ENCODE peak calls at places on chromosomes 7 and 10, in ten cellular contexts. D is body of pancreas; J is ovary; V is sigmoid colon; I is breast epithelium; T is heart right ventricle; Q is fibroblast of lung; K is CD8-positive, alpha-beta memory T cell; X is brain microvascular endothelial cell; O is cardiac muscle cell. M is an unnamed sample.

GRCh38 chr10:18216482-18216881 is 76.3 kb downstream of the CACNB2 start:
- DNase-seq in D (no peak), J (no peak), V (no peak), I (no peak), T (no peak), Q (peak), K (no peak), X (peak), O (peak), M (no peak)

GRCh38 chr7:77940647-77941046 is 142.1 kb downstream of the PHTF2 start:
- DNase-seq in D (peak), J (no peak), V (no peak), I (no peak), T (no peak), Q (peak), K (no peak), X (peak), O (peak), M (no peak)

GRCh38 chr10:96833220-96834001 is 1.3 kb downstream of the LCOR start:
- DNase-seq in D (peak), J (no peak), V (peak), I (no peak), T (no peak), Q (peak), K (peak), X (no peak), O (peak), M (no peak)

GRCh38 chr10:63103971-63104409 is 29.1 kb upstream of the NRBF2 start:
- DNase-seq in D (no peak), J (no peak), V (no peak), I (no peak), T (no peak), Q (peak), K (no peak), X (no peak), O (no peak), M (no peak)

GRCh38 chr7:94313926-94314325 is 80.8 kb upstream of the COL1A2 start:
- DNase-seq in D (no peak), J (no peak), V (no peak), I (no peak), T (no peak), Q (peak), K (no peak), X (peak), O (peak), M (no peak)

GRCh38 chr10:13309792-13310191 is 9.9 kb upstream of the PHYH start:
- DNase-seq in D (no peak), J (no peak), V (no peak), I (no peak), T (no peak), Q (no peak), K (no peak), X (no peak), O (no peak), M (no peak)

GRCh38 chr10:84401838-84402611 is 73.6 kb downstream of the CCSER2 start:
- DNase-seq in D (no peak), J (no peak), V (no peak), I (no peak), T (no peak), Q (no peak), K (no peak), X (no peak), O (no peak), M (no peak)

GRCh38 chr10:124339951-124340760 is 78.6 kb downstream of the OAT start:
- DNase-seq in D (no peak), J (peak), V (no peak), I (no peak), T (no peak), Q (peak), K (no peak), X (peak), O (peak), M (no peak)

GRCh38 chr7:121411597-121411979 is 15.5 kb upstream of the FAM3C start:
- DNase-seq in D (no peak), J (no peak), V (no peak), I (no peak), T (no peak), Q (no peak), K (no peak), X (no peak), O (no peak), M (no peak)

GRCh38 chr10:104413528-104413927 is 59.9 kb downstream of the CFAP58 start:
- DNase-seq in D (no peak), J (no peak), V (no peak), I (no peak), T (no peak), Q (no peak), K (no peak), X (no peak), O (no peak), M (no peak)

GRCh38 chr10:33746878-33747277 is 412.4 kb upstream of the NRP1 start:
- DNase-seq in D (no peak), J (no peak), V (no peak), I (no peak), T (no peak), Q (peak), K (no peak), X (peak), O (peak), M (no peak)

GRCh38 chr7:132806834-132807233 is 230.6 kb upstream of the PLXNA4 start:
- DNase-seq in D (no peak), J (no peak), V (no peak), I (no peak), T (no peak), Q (no peak), K (no peak), X (no peak), O (peak), M (no peak)

GRCh38 chr7:86904949-86905834 is 154.3 kb downstream of the ELAPOR2 start:
- DNase-seq in D (peak), J (no peak), V (no peak), I (no peak), T (no peak), Q (peak), K (no peak), X (peak), O (peak), M (no peak)

GRCh38 chr7:38463277-38464224 is 167.6 kb downstream of the AMPH start:
- DNase-seq in D (peak), J (no peak), V (peak), I (no peak), T (peak), Q (peak), K (peak), X (peak), O (peak), M (peak)

GRCh38 chr7:18212308-18212707 is 184.7 kb upstream of the PRPS1L1 start:
- DNase-seq in D (no peak), J (no peak), V (no peak), I (no peak), T (no peak), Q (no peak), K (no peak), X (no peak), O (peak), M (no peak)

GRCh38 chr7:115477193-115477651 is 553.3 kb downstream of the TFEC start:
- DNase-seq in D (peak), J (peak), V (no peak), I (no peak), T (peak), Q (peak), K (no peak), X (no peak), O (peak), M (no peak)

GRCh38 chr10:109987413-109987812 is 20.4 kb upstream of the ADD3 start:
- DNase-seq in D (no peak), J (no peak), V (no peak), I (no peak), T (no peak), Q (peak), K (no peak), X (peak), O (peak), M (no peak)

GRCh38 chr10:102504179-102504975 is 605 bp downstream of the SUFU start:
- DNase-seq in D (peak), J (peak), V (peak), I (no peak), T (peak), Q (peak), K (peak), X (no peak), O (peak), M (no peak)

GRCh38 chr10:69958232-69958902 is 94.3 kb upstream of the MACROH2A2 start:
- DNase-seq in D (no peak), J (no peak), V (no peak), I (no peak), T (no peak), Q (peak), K (peak), X (peak), O (peak), M (no peak)

GRCh38 chr10:89604200-89604599 is 40.8 kb downstream of the PANK1 start:
- DNase-seq in D (no peak), J (no peak), V (no peak), I (no peak), T (no peak), Q (no peak), K (no peak), X (no peak), O (no peak), M (no peak)

GRCh38 chr10:102997998-102998397 is 79.9 kb downstream of the CNNM2 start:
- DNase-seq in D (no peak), J (no peak), V (no peak), I (no peak), T (no peak), Q (peak), K (no peak), X (no peak), O (no peak), M (no peak)

GRCh38 chr7:15891151-15891842 is 204.8 kb upstream of the MEOX2 start:
- DNase-seq in D (no peak), J (no peak), V (no peak), I (no peak), T (no peak), Q (peak), K (no peak), X (peak), O (peak), M (no peak)
- H3K27ac ChIP-seq in D (no peak), J (no peak), V (no peak), I (no peak), T (no peak), Q (no peak), K (no peak), X (no peak), O (no peak), M (no peak)

GRCh38 chr10:132065491-132066105 is at the start of gene JAKMIP3:
- DNase-seq in D (peak), J (peak), V (peak), I (no peak), T (no peak), Q (peak), K (no peak), X (peak), O (peak), M (no peak)
- H3K27ac ChIP-seq in D (peak), J (peak), V (peak), I (peak), T (peak), Q (peak), K (no peak), X (peak), O (no peak), M (peak)

DNA sequence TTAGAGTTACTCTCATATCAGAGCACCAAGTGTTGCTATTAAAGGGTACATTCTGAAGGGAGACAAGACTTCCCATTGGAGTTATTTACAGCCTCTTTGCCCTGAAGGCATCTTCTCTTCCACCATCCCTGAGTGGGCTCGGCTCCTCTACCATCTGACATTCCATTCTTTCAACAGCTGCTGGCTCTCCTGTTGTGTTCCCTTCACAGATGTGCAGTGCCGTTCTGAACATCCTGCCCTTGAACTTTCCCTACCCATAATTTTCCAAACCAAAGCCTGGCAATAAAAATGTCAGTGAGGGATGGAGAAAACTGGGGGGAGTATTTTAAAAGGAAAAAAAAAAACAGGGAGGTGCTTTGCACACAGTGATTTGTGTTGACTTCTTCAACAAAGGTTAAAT is 392.9 kb downstream of the KCNMA1 start:
- DNase-seq in D (no peak), J (no peak), V (no peak), I (no peak), T (no peak), Q (no peak), K (no peak), X (no peak), O (no peak), M (no peak)
- H3K27ac ChIP-seq in D (no peak), J (no peak), V (peak), I (no peak), T (no peak), Q (no peak), K (no peak), X (no peak), O (no peak), M (peak)

GRCh38 chr10:50621981-50622496 is 1.7 kb downstream of the SGMS1 start:
- DNase-seq in D (peak), J (peak), V (peak), I (peak), T (peak), Q (peak), K (peak), X (peak), O (peak), M (peak)
- H3K27ac ChIP-seq in D (peak), J (peak), V (peak), I (peak), T (peak), Q (peak), K (peak), X (peak), O (peak), M (peak)

GRCh38 chr10:11262210-11263038 is 244.8 kb downstream of the CELF2 start:
- DNase-seq in D (no peak), J (no peak), V (no peak), I (no peak), T (no peak), Q (no peak), K (no peak), X (no peak), O (no peak), M (no peak)
- H3K27ac ChIP-seq in D (no peak), J (no peak), V (no peak), I (no peak), T (peak), Q (no peak), K (no peak), X (no peak), O (peak), M (peak)

GRCh38 chr7:102415685-102416225 is 17.6 kb upstream of the ORAI2 start:
- DNase-seq in D (no peak), J (no peak), V (no peak), I (no peak), T (peak), Q (no peak), K (peak), X (no peak), O (no peak), M (no peak)
- H3K27ac ChIP-seq in D (no peak), J (no peak), V (no peak), I (peak), T (peak), Q (no peak), K (peak), X (no peak), O (no peak), M (peak)

DNA sequence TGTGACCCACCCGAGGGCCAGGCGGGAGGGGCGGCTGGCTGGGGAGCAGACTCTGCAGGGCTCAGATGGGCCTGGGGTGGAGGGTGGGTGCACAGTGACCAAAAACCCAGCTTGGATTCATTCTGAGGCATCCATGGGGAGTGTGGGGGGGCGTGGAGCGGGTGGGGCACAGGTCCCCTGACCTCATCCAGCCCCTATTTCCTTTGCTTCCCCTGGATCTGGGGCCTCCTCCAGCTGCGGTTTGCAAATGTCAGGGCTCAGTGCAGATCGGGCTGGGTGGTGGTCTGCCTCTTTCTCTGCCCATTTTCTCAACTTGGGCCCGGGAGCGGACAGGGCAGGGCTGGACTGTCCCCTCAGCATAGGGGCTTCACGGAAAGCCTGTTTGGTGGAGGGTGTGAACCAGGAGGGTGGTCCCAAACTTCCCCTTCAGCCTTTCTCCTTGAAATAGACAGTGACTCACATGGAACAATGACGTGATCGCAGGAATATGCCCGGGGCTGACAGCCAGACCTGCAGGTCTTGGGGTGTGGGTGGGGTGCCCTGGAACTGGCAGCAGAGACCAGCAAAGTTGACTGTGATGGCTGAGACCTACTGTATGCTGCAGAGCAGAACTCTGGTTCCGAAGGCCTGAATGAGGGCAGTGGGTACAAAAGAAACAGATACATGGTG is 72.9 kb upstream of the PODXL start:
- DNase-seq in D (no peak), J (no peak), V (no peak), I (no peak), T (no peak), Q (peak), K (no peak), X (peak), O (peak), M (no peak)
- H3K27ac ChIP-seq in D (no peak), J (no peak), V (no peak), I (no peak), T (no peak), Q (no peak), K (no peak), X (peak), O (no peak), M (peak)

GRCh38 chr10:16819026-16819425 is 1.8 kb upstream of the RSU1 start:
- DNase-seq in D (no peak), J (no peak), V (no peak), I (no peak), T (no peak), Q (no peak), K (no peak), X (no peak), O (no peak), M (no peak)
- H3K27ac ChIP-seq in D (no peak), J (no peak), V (no peak), I (no peak), T (no peak), Q (no peak), K (no peak), X (no peak), O (no peak), M (no peak)

GRCh38 chr7:128939075-128939860 is 1.5 kb downstream of the IRF5 start:
- DNase-seq in D (no peak), J (no peak), V (no peak), I (no peak), T (no peak), Q (no peak), K (no peak), X (no peak), O (no peak), M (no peak)
- H3K27ac ChIP-seq in D (no peak), J (no peak), V (no peak), I (peak), T (peak), Q (no peak), K (no peak), X (no peak), O (no peak), M (peak)

GRCh38 chr7:44131173-44132009 is 8.0 kb upstream of the POLD2 start:
- DNase-seq in D (no peak), J (no peak), V (no peak), I (no peak), T (no peak), Q (no peak), K (no peak), X (no peak), O (peak), M (no peak)
- H3K27ac ChIP-seq in D (no peak), J (no peak), V (no peak), I (no peak), T (no peak), Q (no peak), K (no peak), X (no peak), O (peak), M (no peak)

M was measured in esophagus squamous epithelium.